ENCODE peak calls at places on chromosomes 6 and 20, in eight cellular contexts. J is HL-60, W is OCI-LY7, X is IMR-90, S is foreskin fibroblast, R is A673, Q is choroid plexus epithelial cell, O is fibroblast of mammary gland. P is an unnamed sample.
A peak's percentile ranks its signal among the peaks of the same experiment; 100 is the strongest.

GRCh38 chr6:27544612-27545260 is 71.8 kb upstream of the ZNF184 start:
- DNase-seq in J (no peak), W (no peak), X (no peak), S (no peak), R (no peak), Q (peak; percentile 24), O (no peak), P (no peak)

GRCh38 chr20:50837532-50838321 is 42.9 kb downstream of the BCAS4 start:
- DNase-seq in J (no peak), W (peak; percentile 86), X (peak; percentile 83), S (peak; percentile 98), R (peak; percentile 41), Q (peak; percentile 60), O (peak; percentile 93), P (no peak)

GRCh38 chr20:24034820-24035219 is 46.2 kb upstream of the GGTLC1 start:
- DNase-seq in J (no peak), W (no peak), X (no peak), S (peak; percentile 6), R (no peak), Q (peak; percentile 67), O (no peak), P (peak; percentile 64)

GRCh38 chr6:83183082-83183828 is 9.8 kb downstream of the PGM3 start:
- DNase-seq in J (no peak), W (no peak), X (peak; percentile 98), S (peak; percentile 92), R (no peak), Q (peak; percentile 90), O (peak; percentile 98), P (no peak)

GRCh38 chr6:4270799-4271198 is 135.4 kb upstream of the ECI2 start:
- DNase-seq in J (no peak), W (no peak), X (peak; percentile 68), S (peak; percentile 6), R (no peak), Q (peak; percentile 42), O (peak; percentile 68), P (no peak)

GRCh38 chr6:129607581-129608186 is 102.3 kb downstream of the ARHGAP18 start:
- DNase-seq in J (no peak), W (no peak), X (peak; percentile 30), S (no peak), R (peak; percentile 81), Q (peak; percentile 47), O (peak; percentile 37), P (no peak)

GRCh38 chr6:85569323-85569722 is 24.3 kb downstream of the SNX14 start:
- DNase-seq in J (no peak), W (no peak), X (peak; percentile 73), S (no peak), R (peak; percentile 50), Q (peak; percentile 31), O (peak; percentile 71), P (no peak)

GRCh38 chr6:14501914-14502313 is 384.3 kb downstream of the CD83 start:
- DNase-seq in J (no peak), W (no peak), X (peak; percentile 15), S (no peak), R (no peak), Q (peak; percentile 9), O (no peak), P (no peak)

GRCh38 chr6:8113260-8113659 is 10.9 kb upstream of the EEF1E1 start:
- DNase-seq in J (no peak), W (no peak), X (peak; percentile 52), S (peak; percentile 11), R (no peak), Q (peak; percentile 56), O (peak; percentile 11), P (no peak)

GRCh38 chr20:25984933-25985332 is 288.3 kb upstream of the ZNF337 start:
- DNase-seq in J (no peak), W (no peak), X (peak; percentile 49), S (peak; percentile 2), R (peak; percentile 50), Q (peak; percentile 65), O (peak; percentile 14), P (no peak)

GRCh38 chr6:3324262-3324942 is 65.7 kb downstream of the PSMG4 start:
- DNase-seq in J (no peak), W (no peak), X (peak; percentile 97), S (peak; percentile 25), R (peak; percentile 50), Q (peak; percentile 93), O (peak; percentile 95), P (no peak)

GRCh38 chr20:56735087-56735642 is 106.1 kb downstream of the TFAP2C start:
- DNase-seq in J (no peak), W (no peak), X (no peak), S (no peak), R (no peak), Q (no peak), O (no peak), P (no peak)

GRCh38 chr20:59322813-59323469 is 22.5 kb downstream of the EDN3 start:
- DNase-seq in J (no peak), W (no peak), X (no peak), S (peak; percentile 9), R (no peak), Q (no peak), O (no peak), P (no peak)

GRCh38 chr6:105259912-105260889 is 80.4 kb upstream of the POPDC3 start:
- DNase-seq in J (no peak), W (no peak), X (no peak), S (no peak), R (no peak), Q (peak; percentile 4), O (no peak), P (no peak)

GRCh38 chr20:63641792-63642517 is 11.3 kb downstream of the STMN3 start:
- DNase-seq in J (peak; percentile 85), W (peak; percentile 97), X (peak; percentile 62), S (peak; percentile 64), R (peak; percentile 83), Q (peak; percentile 85), O (peak; percentile 66), P (peak; percentile 94)

GRCh38 chr20:23159923-23160445 is 73.9 kb upstream of the CD93 start:
- DNase-seq in J (no peak), W (no peak), X (no peak), S (no peak), R (no peak), Q (no peak), O (no peak), P (no peak)

GRCh38 chr6:142551145-142551811 is 249.5 kb downstream of the ADGRG6 start:
- DNase-seq in J (no peak), W (no peak), X (no peak), S (no peak), R (peak; percentile 41), Q (peak; percentile 11), O (peak; percentile 7), P (no peak)

GRCh38 chr6:52507557-52508260 is 69.2 kb downstream of the TRAM2 start:
- DNase-seq in J (no peak), W (no peak), X (peak; percentile 81), S (peak; percentile 75), R (no peak), Q (peak; percentile 71), O (peak; percentile 97), P (no peak)

GRCh38 chr6:27866370-27867050 is 45.7 kb downstream of the OR2B2 start:
- DNase-seq in J (peak; percentile 70), W (peak; percentile 93), X (peak; percentile 68), S (peak; percentile 36), R (peak; percentile 90), Q (peak; percentile 73), O (peak; percentile 84), P (no peak)

GRCh38 chr6:150891886-150892485 is 26.5 kb downstream of the MTHFD1L start:
- DNase-seq in J (peak; percentile 62), W (peak; percentile 68), X (peak; percentile 88), S (peak; percentile 69), R (peak; percentile 81), Q (peak; percentile 92), O (peak; percentile 86), P (no peak)

GRCh38 chr20:34872604-34873224 is at the start of gene GGT7:
- DNase-seq in J (peak; percentile 55), W (peak; percentile 88), X (peak; percentile 69), S (peak; percentile 67), R (peak; percentile 81), Q (peak; percentile 66), O (peak; percentile 56), P (peak; percentile 88)

GRCh38 chr6:46220351-46221220 is 49.8 kb upstream of the ENPP5 start:
- DNase-seq in J (peak; percentile 5), W (peak; percentile 63), X (no peak), S (no peak), R (no peak), Q (no peak), O (no peak), P (no peak)

GRCh38 chr6:6968731-6969552 is 138.8 kb upstream of the RREB1 start:
- DNase-seq in J (no peak), W (no peak), X (no peak), S (no peak), R (no peak), Q (no peak), O (no peak), P (no peak)

DNA sequence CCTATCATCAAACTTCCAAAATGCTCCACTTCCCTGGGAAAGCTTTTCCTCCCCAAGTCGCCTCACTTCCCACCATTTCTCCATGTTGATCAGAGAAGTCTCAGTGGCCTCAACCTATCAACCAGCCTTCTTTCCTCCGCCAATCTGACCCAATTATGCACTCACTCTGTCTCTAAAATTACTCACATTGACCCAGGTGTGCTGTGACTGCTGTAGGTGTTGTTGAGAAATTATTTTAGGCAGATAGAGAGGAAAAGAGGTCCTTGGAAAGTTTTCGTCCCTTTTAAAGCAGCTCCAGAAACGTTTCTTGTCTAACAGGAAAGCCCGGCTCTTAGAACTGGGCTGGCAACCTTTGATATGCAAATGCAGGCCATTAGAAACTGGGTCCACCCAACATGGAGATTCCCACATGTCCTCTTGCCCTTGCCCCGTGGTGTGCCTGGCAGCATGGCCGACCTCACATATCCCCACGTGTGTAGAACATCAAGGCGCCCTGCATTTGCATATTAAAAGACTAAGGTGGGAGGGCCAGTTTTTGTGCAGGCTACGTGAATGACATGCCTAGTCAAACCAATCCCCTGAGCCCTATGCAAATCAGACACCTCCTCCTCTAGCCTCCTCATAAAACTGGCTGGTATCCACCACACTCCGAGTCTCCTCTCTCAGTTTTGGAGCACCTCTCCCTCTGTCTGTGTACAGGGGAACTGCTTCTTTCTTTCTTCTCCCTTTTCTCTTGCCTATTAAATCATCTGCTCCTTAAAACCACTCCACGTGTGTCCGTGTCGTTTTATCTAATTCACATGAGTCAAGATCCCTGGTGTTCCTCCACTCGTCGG is 12.9 kb downstream of the IPCEF1 start:
- DNase-seq in J (no peak), W (no peak), X (peak; percentile 16), S (peak; percentile 35), R (peak; percentile 94), Q (peak; percentile 69), O (peak; percentile 68), P (no peak)
- TF ChIP-seq CTCF in J (no peak), W (no peak), X (peak; percentile 31), S (peak; percentile 22), R (peak; percentile 60), Q (peak; percentile 65), O (peak; percentile 53), P (no peak)

GRCh38 chr6:153099636-153100035 is 31.4 kb downstream of the RGS17 start:
- DNase-seq in J (no peak), W (no peak), X (no peak), S (no peak), R (no peak), Q (no peak), O (no peak), P (no peak)
- H3K4me3 ChIP-seq in J (no peak overlapping the region), W (no peak overlapping the region), X (no peak overlapping the region), S (no peak overlapping the region), R (no peak overlapping the region), Q (no peak overlapping the region), O (no peak overlapping the region), P (no peak overlapping the region)

GRCh38 chr6:126721581-126722145 is 381.7 kb downstream of the CENPW start:
- DNase-seq in J (no peak), W (no peak), X (peak; percentile 95), S (peak; percentile 79), R (no peak), Q (peak; percentile 94), O (peak; percentile 96), P (no peak)
- TF ChIP-seq CTCF in J (no peak), W (no peak), X (no peak), S (no peak), R (no peak), Q (no peak), O (no peak), P (no peak)

GRCh38 chr20:8228315-8228714 is 96.2 kb downstream of the PLCB1 start:
- DNase-seq in J (no peak), W (no peak), X (no peak), S (no peak), R (no peak), Q (no peak), O (no peak), P (peak; percentile 52)
- H3K4me3 ChIP-seq in J (no peak overlapping the region), W (no peak overlapping the region), X (no peak overlapping the region), S (no peak overlapping the region), R (no peak overlapping the region), Q (no peak overlapping the region), O (no peak overlapping the region), P (no peak overlapping the region)

P was measured in right lobe of liver.